ENCODE peak calls at places on chromosomes 2 and 18, in seven cellular contexts. B is H9, W is IMR-90, O is neuronal stem cell, T is trophoblast cell, F is H1, J is mesenchymal stem cell. A is an unnamed sample.

GRCh38 chr2:130370490-130370889 is 14.6 kb downstream of the PTPN18 start:
- DNase-seq in B (no peak), W (no peak), O (no peak), T (no peak), F (no peak), J (no peak), A (no peak)

GRCh38 chr2:29057006-29057405 is 17.3 kb downstream of the PCARE start:
- DNase-seq in B (no peak), W (no peak), O (no peak), T (no peak), F (no peak), J (no peak), A (no peak)

GRCh38 chr2:16791496-16791895 is 125.9 kb upstream of the CYRIA start:
- DNase-seq in B (no peak), W (no peak), O (no peak), T (no peak), F (no peak), J (no peak), A (no peak)

GRCh38 chr18:37672001-37672400 is 106.4 kb upstream of the CELF4 start:
- DNase-seq in B (peak; percentile 5), W (no peak), O (no peak), T (no peak), F (no peak), J (no peak), A (no peak)

GRCh38 chr2:186889291-186889886 is 40.4 kb upstream of the ZSWIM2 start:
- DNase-seq in B (no peak), W (no peak), O (no peak), T (peak; percentile 12), F (no peak), J (no peak), A (no peak)

GRCh38 chr2:118198268-118198667 is 110.0 kb downstream of the INSIG2 start:
- DNase-seq in B (no peak), W (no peak), O (no peak), T (no peak), F (no peak), J (no peak), A (no peak)

GRCh38 chr2:619964-620363 is 57.2 kb downstream of the TMEM18 start:
- DNase-seq in B (peak; percentile 24), W (no peak), O (no peak), T (no peak), F (peak; percentile 35), J (no peak), A (no peak)

GRCh38 chr2:37632310-37632709 is 39.1 kb downstream of the CDC42EP3 start:
- DNase-seq in B (no peak), W (peak; percentile 49), O (no peak), T (no peak), F (no peak), J (no peak), A (no peak)

GRCh38 chr18:79442508-79443221 is 46.9 kb downstream of the NFATC1 start:
- DNase-seq in B (no peak), W (no peak), O (no peak), T (no peak), F (no peak), J (peak; percentile 43), A (no peak)

GRCh38 chr18:49878996-49879585 is 65.8 kb upstream of the ACAA2 start:
- DNase-seq in B (no peak), W (no peak), O (no peak), T (no peak), F (no peak), J (no peak), A (no peak)

GRCh38 chr2:73832905-73833304 is 4.1 kb downstream of the STAMBP start:
- DNase-seq in B (no peak), W (peak; percentile 53), O (no peak), T (no peak), F (no peak), J (no peak), A (peak; percentile 7)

GRCh38 chr2:174561283-174562275 is 36.0 kb downstream of the WIPF1 start:
- DNase-seq in B (no peak), W (peak; percentile 66), O (no peak), T (no peak), F (no peak), J (no peak), A (no peak)

GRCh38 chr18:77108001-77108692 is 24.4 kb downstream of the MBP start:
- DNase-seq in B (no peak), W (peak; percentile 92), O (no peak), T (no peak), F (peak; percentile 33), J (peak; percentile 93), A (no peak)

GRCh38 chr18:55096261-55097026 is 137.2 kb upstream of the CCDC68 start:
- DNase-seq in B (peak; percentile 64), W (peak; percentile 72), O (peak; percentile 12), T (peak; percentile 46), F (no peak), J (peak; percentile 73), A (peak; percentile 83)

GRCh38 chr2:288002-288742 is at the start of gene ALKAL2:
- DNase-seq in B (peak; percentile 33), W (no peak), O (no peak), T (no peak), F (peak; percentile 70), J (peak; percentile 15), A (peak; percentile 42)

GRCh38 chr2:68216454-68217310 is 35.6 kb downstream of the PPP3R1 start:
- DNase-seq in B (no peak), W (peak; percentile 57), O (no peak), T (no peak), F (no peak), J (no peak), A (peak; percentile 29)

GRCh38 chr2:105398522-105399206 is at the start of gene FHL2:
- DNase-seq in B (peak; percentile 84), W (peak; percentile 80), O (peak; percentile 74), T (peak; percentile 82), F (peak; percentile 89), J (peak; percentile 85), A (peak; percentile 90)

GRCh38 chr2:40165503-40165867 is 286.4 kb downstream of the SLC8A1 start:
- DNase-seq in B (no peak), W (peak; percentile 11), O (no peak), T (no peak), F (no peak), J (no peak), A (no peak)

GRCh38 chr18:53408271-53408670 is 816.2 kb downstream of the MBD2 start:
- DNase-seq in B (no peak), W (no peak), O (no peak), T (no peak), F (no peak), J (no peak), A (no peak)

GRCh38 chr2:173990970-173991819 is 26.0 kb upstream of the SP3 start:
- DNase-seq in B (no peak), W (peak; percentile 89), O (no peak), T (no peak), F (no peak), J (no peak), A (no peak)

GRCh38 chr18:61616111-61616610 is 276.6 kb downstream of the RNF152 start:
- DNase-seq in B (peak; percentile 31), W (no peak), O (no peak), T (no peak), F (no peak), J (no peak), A (no peak)

GRCh38 chr2:121363632-121364420 is 78.8 kb upstream of the TFCP2L1 start:
- DNase-seq in B (no peak), W (peak; percentile 88), O (no peak), T (no peak), F (no peak), J (no peak), A (no peak)

DNA sequence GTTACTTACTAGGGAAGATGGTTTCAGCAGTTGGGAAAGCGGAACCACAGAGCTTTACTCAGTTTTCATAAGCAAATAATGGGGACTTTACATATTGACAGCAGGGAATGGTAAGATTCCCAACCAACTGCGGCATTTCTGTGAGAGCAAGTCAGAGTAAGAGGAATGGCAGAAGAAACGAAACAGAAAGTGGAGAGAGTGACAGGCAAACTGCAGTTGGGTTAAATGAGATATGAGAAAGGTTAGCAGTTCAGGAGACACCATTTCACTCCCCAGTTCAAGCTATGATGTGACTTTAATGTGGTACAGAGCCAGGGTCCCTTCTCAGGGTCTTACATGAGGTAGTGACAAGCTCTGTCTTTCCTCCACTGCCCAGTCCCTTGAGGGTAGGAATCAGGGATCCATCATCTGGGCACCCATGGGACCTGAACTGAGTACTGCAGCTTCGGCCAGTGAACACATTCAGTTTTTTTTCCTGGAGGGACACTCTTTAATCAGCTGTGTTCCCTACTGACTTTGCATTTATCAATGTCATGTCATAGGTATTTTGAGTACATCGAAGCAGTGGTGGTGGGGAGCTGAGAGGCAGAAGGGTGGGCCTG is 33.0 kb upstream of the GREB1 start:
- DNase-seq in B (no peak), W (no peak), O (no peak), T (no peak), F (no peak), J (no peak), A (no peak)
- H3K4me2 ChIP-seq in B (no peak overlapping the region), W (peak overlapping the region; percentile 36), O (no peak overlapping the region), T (no peak overlapping the region), F (no peak overlapping the region), J (no peak overlapping the region), A (no peak overlapping the region)

DNA sequence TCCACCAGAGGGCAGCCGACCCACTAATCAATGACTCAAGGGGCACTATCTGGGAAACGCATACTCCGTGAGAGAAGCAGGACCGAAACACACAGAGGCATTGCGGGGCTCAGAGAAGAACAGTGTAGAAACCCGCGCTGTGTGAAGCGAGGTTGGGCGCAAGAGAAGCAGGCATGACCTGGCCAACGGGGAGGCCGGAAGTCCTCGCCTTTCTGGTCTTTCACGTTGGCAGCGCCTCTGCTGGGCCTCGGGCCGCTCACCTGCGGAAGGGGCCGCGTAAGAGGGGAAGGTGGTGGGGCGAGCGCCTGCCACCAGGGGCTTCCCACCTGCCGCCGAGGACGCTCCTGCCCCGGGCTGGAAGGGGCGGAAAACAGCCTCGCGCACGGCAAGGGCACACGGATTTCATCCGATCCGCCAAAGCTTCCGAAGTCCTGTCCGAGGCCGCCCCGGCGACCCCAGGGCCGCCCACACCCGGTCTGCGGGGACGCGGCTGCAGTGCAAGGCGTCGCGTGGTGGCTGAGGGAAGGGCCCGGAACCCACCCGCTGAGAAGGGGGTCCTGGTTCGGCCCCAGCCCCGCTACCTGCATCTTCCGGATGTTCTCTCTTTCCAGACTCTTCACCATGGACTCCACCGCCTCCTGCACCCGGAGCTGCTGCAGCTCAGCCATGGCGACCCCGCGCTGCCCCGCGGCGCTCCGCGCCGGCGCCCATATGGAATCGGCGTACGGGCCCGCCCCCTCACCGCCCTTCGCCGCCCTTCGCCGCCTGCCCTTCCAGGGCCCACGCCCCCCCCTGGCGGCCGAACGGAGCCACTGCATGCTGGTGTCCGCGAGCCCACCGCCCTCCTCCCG is at the start of gene FAM136A:
- DNase-seq in B (peak; percentile 93), W (peak; percentile 56), O (peak; percentile 86), T (peak; percentile 92), F (peak; percentile 98), J (peak; percentile 81), A (peak; percentile 93)
- H3K4ac ChIP-seq in B (peak within 1 kb of the TSS; percentile 37), W (peak within 1 kb of the TSS; percentile 79), O (no peak within 1 kb of the TSS), T (peak within 1 kb of the TSS; percentile 48), F (no peak within 1 kb of the TSS), J (peak within 1 kb of the TSS; percentile 5), A (peak within 1 kb of the TSS; percentile 64)

GRCh38 chr2:3117650-3118216 is 259.9 kb downstream of the EIPR1 start:
- DNase-seq in B (no peak), W (no peak), O (no peak), T (no peak), F (peak; percentile 41), J (no peak), A (no peak)
- H3K4me2 ChIP-seq in B (no peak overlapping the region), W (no peak overlapping the region), O (no peak overlapping the region), T (no peak overlapping the region), F (no peak overlapping the region), J (no peak overlapping the region), A (no peak overlapping the region)

DNA sequence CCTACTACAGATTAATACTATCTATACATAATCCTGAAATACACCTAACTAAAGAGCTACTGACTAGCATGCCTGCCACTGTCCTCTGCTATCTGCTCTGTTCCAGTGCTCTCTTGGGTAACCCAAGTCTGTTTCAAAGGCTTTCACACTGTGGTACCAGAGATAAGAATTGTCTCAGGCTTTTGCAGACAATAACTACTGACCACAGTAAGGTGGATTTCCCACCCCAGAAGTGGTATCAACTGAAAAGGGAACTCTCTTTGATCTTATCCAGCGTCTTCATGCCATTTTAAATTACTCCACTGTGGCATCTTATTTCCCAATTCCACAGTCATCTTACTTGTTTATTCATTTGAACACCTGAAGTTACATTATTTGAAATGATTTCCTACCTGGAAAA is 190.2 kb downstream of the IKZF2 start:
- DNase-seq in B (no peak), W (no peak), O (no peak), T (peak; percentile 56), F (no peak), J (no peak), A (peak; percentile 65)
- H3K4ac ChIP-seq in B (no peak overlapping the region), W (no peak overlapping the region), O (no peak overlapping the region), T (no peak overlapping the region), F (no peak overlapping the region), J (no peak overlapping the region), A (no peak overlapping the region)